ENCODE peak calls at places on chromosomes 6 and 20, in six cellular contexts. W is HFFc6; H is activated CD8-positive, alpha-beta memory T cell treated with anti-CD3 and anti-CD28 coated beads for 24 hours; P is BE2C; B is GM10248; A is stimulated activated naive B cell treated with anti-CD40 and anti-IgM and Interleukin-4, amounts not matched to agents 10 μg/mL and 1 μg/mL and 100 μg/mL, for 72 hours. Z is an unnamed sample.

GRCh38 chr6:28105286-28105685 is 19.1 kb upstream of the ZSCAN16 start:
- DNase-seq in W (no peak), A (no peak), H (no peak), P (no peak), B (peak; percentile 29), Z (peak; percentile 43)

GRCh38 chr20:53942973-53943372 is 127.4 kb downstream of the BCAS1 start:
- DNase-seq in B (no peak), W (no peak), H (no peak), P (no peak), A (no peak), Z (no peak)

GRCh38 chr20:25859649-25860530 is 163.2 kb upstream of the ZNF337 start:
- DNase-seq in W (peak; percentile 65), A (peak; percentile 58), P (peak; percentile 90), H (peak; percentile 84), B (peak; percentile 42), Z (peak; percentile 90)

GRCh38 chr6:111788779-111789276 is 84.4 kb downstream of the FYN start:
- DNase-seq in A (no peak), P (no peak), W (no peak), B (no peak), H (no peak), Z (peak; percentile 89)

GRCh38 chr6:117491916-117492315 is 9.4 kb downstream of the DCBLD1 start:
- DNase-seq in A (no peak), P (no peak), H (no peak), B (no peak), W (peak; percentile 34), Z (no peak)

GRCh38 chr20:10291564-10292240 is 73.1 kb downstream of the SNAP25 start:
- DNase-seq in H (no peak), A (no peak), W (no peak), P (peak; percentile 15), B (no peak), Z (no peak)

GRCh38 chr6:146864300-146864699 is 265.5 kb downstream of the ADGB start:
- DNase-seq in B (no peak), H (no peak), P (no peak), A (no peak), W (no peak), Z (no peak)

GRCh38 chr20:17761612-17762011 is 61.8 kb downstream of the BANF2 start:
- DNase-seq in A (no peak), W (no peak), B (no peak), P (peak; percentile 33), H (no peak), Z (peak; percentile 34)

GRCh38 chr6:155678361-155678760 is 222.7 kb upstream of the NOX3 start:
- DNase-seq in P (no peak), W (peak; percentile 2), H (no peak), A (no peak), B (no peak), Z (no peak)

GRCh38 chr6:68760941-68761676 is 126.0 kb downstream of the ADGRB3 start:
- DNase-seq in H (no peak), P (peak; percentile 22), B (no peak), W (no peak), A (no peak), Z (no peak)

GRCh38 chr6:148565931-148566663 is 180.7 kb upstream of the UST start:
- DNase-seq in H (no peak), W (peak; percentile 89), B (peak; percentile 44), P (no peak), A (peak; percentile 28), Z (no peak)

GRCh38 chr20:59020938-59021551 is 1.8 kb downstream of the TUBB1 start:
- DNase-seq in W (peak; percentile 62), B (no peak), P (no peak), H (peak; percentile 19), A (no peak), Z (peak; percentile 35)

GRCh38 chr6:52922161-52922560 is 12.7 kb upstream of the GSTA3 start:
- DNase-seq in P (no peak), B (no peak), W (no peak), H (no peak), A (no peak), Z (no peak)

GRCh38 chr20:23445596-23446217 is 6.2 kb downstream of the CSTL1 start:
- DNase-seq in B (no peak), W (peak; percentile 94), P (no peak), H (no peak), A (no peak), Z (no peak)

GRCh38 chr6:121344539-121344938 is 10.3 kb upstream of the TBC1D32 start:
- DNase-seq in P (no peak), H (no peak), A (no peak), W (no peak), B (no peak), Z (no peak)

GRCh38 chr6:142680308-142680707 is 264.7 kb downstream of the HIVEP2 start:
- DNase-seq in W (no peak), H (no peak), B (no peak), P (no peak), A (no peak), Z (no peak)

GRCh38 chr6:38730136-38730862 is 15.2 kb downstream of the DNAH8 start:
- DNase-seq in W (no peak), B (no peak), P (peak; percentile 80), H (no peak), A (no peak), Z (no peak)

GRCh38 chr6:25682324-25682723 is 30.3 kb downstream of the SCGN start:
- DNase-seq in B (no peak), P (no peak), A (no peak), W (no peak), H (no peak), Z (no peak)

GRCh38 chr6:43993881-43994523 is 133.2 kb downstream of the MRPL14 start:
- DNase-seq in H (no peak), A (no peak), B (no peak), P (no peak), W (no peak), Z (peak; percentile 84)

GRCh38 chr6:148831064-148831463 is 84.2 kb downstream of the UST start:
- DNase-seq in H (no peak), B (no peak), A (no peak), W (no peak), P (no peak), Z (no peak)

GRCh38 chr6:31620586-31621319 is at the start of gene PRRC2A:
- DNase-seq in A (no peak), H (no peak), B (peak; percentile 97), P (peak; percentile 96), W (no peak), Z (peak; percentile 90)

GRCh38 chr20:8386991-8387390 is 254.9 kb downstream of the PLCB1 start:
- DNase-seq in A (no peak), P (no peak), B (no peak), H (no peak), W (no peak), Z (no peak)

GRCh38 chr20:58980711-58981563 is at the start of gene NELFCD:
- DNase-seq in A (peak; percentile 82), W (peak; percentile 59), B (peak; percentile 98), H (peak; percentile 96), P (peak; percentile 95), Z (peak; percentile 95)

GRCh38 chr20:57959018-57959417 is 249.2 kb upstream of the PMEPA1 start:
- DNase-seq in P (no peak), A (no peak), W (no peak), B (no peak), H (no peak), Z (no peak)

GRCh38 chr20:46939031-46939430 is 44.4 kb downstream of the EYA2 start:
- DNase-seq in W (peak; percentile 22), B (no peak), H (no peak), A (no peak), P (no peak), Z (peak; percentile 14)

GRCh38 chr6:44166116-44166515 is 7.5 kb downstream of the CAPN11 start:
- DNase-seq in B (no peak), P (no peak), H (no peak), A (no peak), W (no peak), Z (no peak)

GRCh38 chr20:44031001-44031574 is 116.4 kb downstream of the TOX2 start:
- DNase-seq in H (peak; percentile 42), A (no peak), P (no peak), W (no peak), B (no peak), Z (no peak)

GRCh38 chr20:47576516-47577033 is 74.9 kb downstream of the NCOA3 start:
- DNase-seq in H (no peak), W (peak; percentile 70), A (no peak), P (peak; percentile 78), B (peak; percentile 70), Z (peak; percentile 97)

Z was measured in left kidney.